ENCODE peak calls at places on chromosomes 7 and 10, in nine cellular contexts. E is esophagus squamous epithelium, S is AG09309, W is endodermal cell, A is heart right ventricle, L is stomach, F is cardiac fibroblast, D is AG04450, T is astrocyte of the spinal cord. O is an unnamed sample.

GRCh38 chr10:986881-987634 is 1.2 kb upstream of the GTPBP4 start:
- DNase-seq in E (no peak), S (peak), W (no peak), A (no peak), L (no peak), F (peak), D (peak), T (peak), O (no peak)

GRCh38 chr10:5811387-5811821 is 1.8 kb downstream of the GDI2 start:
- DNase-seq in E (no peak), S (no peak), W (no peak), A (no peak), L (no peak), F (peak), D (no peak), T (peak), O (no peak)

GRCh38 chr7:111112439-111112838 is 21.5 kb downstream of the LRRN3 start:
- DNase-seq in E (no peak), S (no peak), W (no peak), A (no peak), L (no peak), F (peak), D (no peak), T (no peak), O (no peak)

GRCh38 chr10:75233444-75234016 is 2.2 kb downstream of the COMTD1 start:
- DNase-seq in E (no peak), S (no peak), W (no peak), A (peak), L (no peak), F (no peak), D (no peak), T (no peak), O (no peak)

GRCh38 chr10:110416776-110417732 is 80.7 kb upstream of the DUSP5 start:
- DNase-seq in E (no peak), S (no peak), W (no peak), A (no peak), L (peak), F (no peak), D (no peak), T (no peak), O (no peak)

GRCh38 chr10:25682203-25682950 is 251.7 kb upstream of the MYO3A start:
- DNase-seq in E (no peak), S (no peak), W (peak), A (peak), L (no peak), F (peak), D (no peak), T (peak), O (no peak)

GRCh38 chr7:87875151-87876039 is 765 bp downstream of the SLC25A40 start:
- DNase-seq in E (no peak), S (no peak), W (no peak), A (no peak), L (no peak), F (peak), D (no peak), T (peak), O (no peak)

GRCh38 chr10:43202224-43202656 is 64.0 kb downstream of the CSGALNACT2 start:
- DNase-seq in E (no peak), S (no peak), W (peak), A (no peak), L (peak), F (no peak), D (no peak), T (no peak), O (peak)

GRCh38 chr10:126062132-126063032 is 166.0 kb downstream of the FANK1 start:
- DNase-seq in E (no peak), S (peak), W (no peak), A (peak), L (peak), F (peak), D (peak), T (peak), O (peak)

GRCh38 chr7:144818516-144818915 is 17.3 kb downstream of the TPK1 start:
- DNase-seq in E (no peak), S (no peak), W (no peak), A (no peak), L (no peak), F (peak), D (no peak), T (peak), O (no peak)

GRCh38 chr10:44922826-44923545 is 11.8 kb downstream of the TMEM72 start:
- DNase-seq in E (no peak), S (no peak), W (peak), A (no peak), L (no peak), F (no peak), D (no peak), T (no peak), O (no peak)

GRCh38 chr7:112892263-112892662 is 102.1 kb upstream of the TMEM168 start:
- DNase-seq in E (no peak), S (peak), W (no peak), A (no peak), L (no peak), F (peak), D (peak), T (peak), O (no peak)

GRCh38 chr10:114566064-114566463 is 92.0 kb downstream of the ABLIM1 start:
- DNase-seq in E (no peak), S (no peak), W (no peak), A (no peak), L (no peak), F (no peak), D (no peak), T (no peak), O (no peak)

GRCh38 chr7:91892821-91893340 is 12.4 kb upstream of the MTERF1 start:
- DNase-seq in E (no peak), S (no peak), W (peak), A (no peak), L (no peak), F (peak), D (no peak), T (peak), O (no peak)

GRCh38 chr10:10045765-10046028 is 972.0 kb upstream of the CELF2 start:
- DNase-seq in E (no peak), S (no peak), W (no peak), A (no peak), L (no peak), F (no peak), D (no peak), T (peak), O (no peak)

GRCh38 chr7:105800442-105800841 is 76.0 kb downstream of the ATXN7L1 start:
- DNase-seq in E (no peak), S (no peak), W (no peak), A (no peak), L (no peak), F (peak), D (no peak), T (peak), O (no peak)

GRCh38 chr7:99629643-99630042 is 12.9 kb downstream of the ZSCAN25 start:
- DNase-seq in E (no peak), S (no peak), W (no peak), A (no peak), L (no peak), F (no peak), D (no peak), T (no peak), O (no peak)

GRCh38 chr10:51405580-51406367 is 293.6 kb downstream of the CSTF2T start:
- DNase-seq in E (no peak), S (no peak), W (peak), A (no peak), L (no peak), F (peak), D (no peak), T (no peak), O (no peak)

GRCh38 chr10:34087095-34087418 is 728.0 kb downstream of the PARD3 start:
- DNase-seq in E (no peak), S (no peak), W (no peak), A (no peak), L (no peak), F (no peak), D (no peak), T (no peak), O (no peak)

GRCh38 chr7:100674441-100675407 is 1.2 kb downstream of the GNB2 start:
- DNase-seq in E (no peak), S (no peak), W (peak), A (no peak), L (no peak), F (no peak), D (no peak), T (peak), O (no peak)

GRCh38 chr7:37448057-37448636 is 517 bp downstream of the ELMO1 start:
- DNase-seq in E (no peak), S (no peak), W (peak), A (no peak), L (no peak), F (no peak), D (no peak), T (no peak), O (no peak)

GRCh38 chr7:36820527-36821170 is 96.4 kb upstream of the AOAH start:
- DNase-seq in E (no peak), S (peak), W (no peak), A (no peak), L (no peak), F (peak), D (no peak), T (no peak), O (no peak)

GRCh38 chr10:100637785-100638184 is 102.0 kb downstream of the HIF1AN start:
- DNase-seq in E (no peak), S (no peak), W (peak), A (no peak), L (no peak), F (no peak), D (no peak), T (no peak), O (no peak)

GRCh38 chr7:31080112-31080511 is 28.0 kb downstream of the ADCYAP1R1 start:
- DNase-seq in E (no peak), S (no peak), W (peak), A (no peak), L (no peak), F (no peak), D (no peak), T (no peak), O (no peak)

GRCh38 chr7:69603937-69604494 is 5.7 kb downstream of the AUTS2 start:
- DNase-seq in E (no peak), S (no peak), W (no peak), A (no peak), L (no peak), F (no peak), D (no peak), T (no peak), O (no peak)

GRCh38 chr7:100493476-100494264 is 9.9 kb downstream of the NYAP1 start:
- DNase-seq in E (no peak), S (no peak), W (peak), A (peak), L (peak), F (no peak), D (no peak), T (peak), O (no peak)

GRCh38 chr10:94963901-94964300 is 25.4 kb downstream of the CYP2C9 start:
- DNase-seq in E (no peak), S (no peak), W (peak), A (no peak), L (no peak), F (peak), D (no peak), T (peak), O (no peak)

DNA sequence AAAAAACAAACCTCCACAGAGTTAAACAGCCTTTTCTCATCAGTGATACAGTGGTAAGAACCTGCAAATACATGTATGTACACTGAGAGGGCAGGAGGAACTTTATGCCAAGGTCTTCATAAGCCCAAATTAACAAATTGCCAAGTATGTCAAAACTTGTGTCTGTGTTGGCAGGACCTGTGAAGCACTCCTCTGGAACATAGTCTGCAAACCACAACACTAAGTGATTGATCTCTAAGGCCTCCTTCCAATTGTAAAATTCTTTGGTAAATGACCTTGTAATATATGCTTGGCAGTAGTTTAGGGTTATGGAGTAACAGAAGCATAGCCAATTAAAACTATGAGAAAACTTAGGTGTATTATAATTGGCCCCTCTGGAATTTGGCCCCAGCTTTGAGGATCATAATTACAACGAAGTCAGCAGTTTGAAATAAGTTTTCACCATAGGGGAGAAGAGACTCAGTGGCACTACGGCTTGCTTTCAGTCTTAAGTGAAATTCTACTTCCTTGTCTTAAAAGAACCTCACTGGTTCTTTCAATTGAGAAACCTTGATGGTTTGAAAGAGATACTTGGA is 57.5 kb downstream of the CNNM2 start:
- DNase-seq in E (no peak), S (no peak), W (no peak), A (no peak), L (no peak), F (no peak), D (no peak), T (no peak), O (no peak)
- TF ChIP-seq CTCF in E (no peak), S (no peak), W (no peak), A (no peak), L (no peak), F (no peak), D (no peak), T (no peak), O (no peak)

GRCh38 chr10:104906112-104906511 is 265.0 kb downstream of the SORCS3 start:
- DNase-seq in E (no peak), S (no peak), W (no peak), A (no peak), L (no peak), F (no peak), D (no peak), T (no peak), O (no peak)
- TF ChIP-seq CTCF in E (no peak), S (no peak), W (peak), A (no peak), L (no peak), F (no peak), D (no peak), T (no peak), O (no peak)

DNA sequence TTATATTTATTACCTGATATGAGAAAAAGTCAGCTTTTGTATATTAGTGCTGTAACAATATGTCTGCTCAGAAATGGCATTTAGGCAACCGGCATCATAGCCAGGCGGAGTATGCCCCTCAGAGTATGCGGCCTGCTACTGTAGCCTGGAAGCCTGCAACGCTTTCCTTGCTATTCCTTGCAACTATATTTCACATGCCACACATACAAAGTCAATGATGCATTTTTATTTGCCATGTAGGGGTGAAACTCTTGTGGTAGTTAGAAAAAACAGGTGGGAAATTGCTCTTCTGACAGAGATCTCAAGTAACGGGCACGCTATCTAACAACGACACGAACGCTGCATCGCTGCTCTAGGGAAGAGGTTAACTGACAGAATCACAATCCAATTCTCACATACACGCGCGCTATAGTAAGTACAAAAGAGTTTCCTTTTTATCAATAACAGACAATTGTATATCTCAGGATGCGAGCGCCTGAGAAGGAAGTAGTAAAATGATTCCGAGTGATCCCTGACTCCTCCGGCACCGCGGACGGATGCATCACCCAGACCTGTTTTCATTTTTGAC is 5.9 kb downstream of the EBF3 start:
- DNase-seq in E (no peak), S (no peak), W (peak), A (no peak), L (no peak), F (peak), D (no peak), T (no peak), O (no peak)
- TF ChIP-seq CTCF in E (no peak), S (no peak), W (peak), A (peak), L (no peak), F (peak), D (peak), T (peak), O (no peak)

DNA sequence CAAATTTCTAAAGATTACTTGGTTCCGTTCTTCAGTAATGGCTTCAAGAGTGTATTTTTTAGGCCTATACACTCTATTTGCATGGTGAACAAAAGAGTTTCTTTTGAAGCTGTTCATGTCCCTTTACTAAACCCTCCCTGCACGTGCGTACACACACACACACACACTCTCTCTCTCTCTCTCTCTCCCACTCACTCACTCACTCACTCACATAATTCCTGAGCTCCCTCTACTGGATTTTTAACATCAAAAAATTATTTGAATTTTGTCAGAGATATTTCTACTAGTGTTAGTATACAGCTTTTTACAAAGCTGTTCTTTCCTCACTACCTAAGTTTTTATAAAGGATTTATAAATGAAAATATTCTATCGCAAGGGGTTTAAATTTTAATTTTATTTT is 85.9 kb downstream of the UBE3C start:
- DNase-seq in E (no peak), S (no peak), W (no peak), A (no peak), L (no peak), F (peak), D (no peak), T (peak), O (no peak)
- TF ChIP-seq CTCF in E (no peak), S (peak), W (no peak), A (no peak), L (no peak), F (no peak), D (peak), T (no peak), O (no peak)

GRCh38 chr10:32713560-32713959 is 244.5 kb downstream of the ITGB1 start:
- DNase-seq in E (no peak), S (no peak), W (peak), A (no peak), L (no peak), F (no peak), D (no peak), T (no peak), O (no peak)
- TF ChIP-seq CTCF in E (no peak), S (peak), W (peak), A (no peak), L (no peak), F (no peak), D (peak), T (peak), O (no peak)

DNA sequence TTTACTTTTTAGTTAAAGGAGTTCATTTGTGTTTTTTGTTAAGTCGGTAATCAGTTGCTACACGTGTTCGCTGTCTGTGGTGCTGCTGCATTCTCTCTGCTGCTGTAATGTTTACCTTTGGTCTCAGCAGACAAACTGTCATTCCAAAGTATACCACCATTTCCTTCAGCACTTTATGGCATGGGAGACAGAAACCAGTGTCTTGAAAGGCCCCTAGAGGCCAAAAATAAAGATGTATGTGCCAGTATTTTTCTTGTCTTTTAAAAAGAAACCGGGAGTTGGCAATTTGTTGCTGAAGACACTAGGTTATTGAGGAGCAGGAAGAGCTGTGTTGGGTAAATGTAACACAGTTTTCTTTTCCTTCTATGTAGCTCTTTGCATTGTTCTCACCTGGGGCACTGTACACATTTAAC is 24.1 kb downstream of the ZNF92 start:
- DNase-seq in E (no peak), S (no peak), W (no peak), A (no peak), L (no peak), F (no peak), D (no peak), T (peak), O (no peak)
- TF ChIP-seq CTCF in E (no peak), S (no peak), W (peak), A (no peak), L (no peak), F (no peak), D (no peak), T (peak), O (no peak)

DNA sequence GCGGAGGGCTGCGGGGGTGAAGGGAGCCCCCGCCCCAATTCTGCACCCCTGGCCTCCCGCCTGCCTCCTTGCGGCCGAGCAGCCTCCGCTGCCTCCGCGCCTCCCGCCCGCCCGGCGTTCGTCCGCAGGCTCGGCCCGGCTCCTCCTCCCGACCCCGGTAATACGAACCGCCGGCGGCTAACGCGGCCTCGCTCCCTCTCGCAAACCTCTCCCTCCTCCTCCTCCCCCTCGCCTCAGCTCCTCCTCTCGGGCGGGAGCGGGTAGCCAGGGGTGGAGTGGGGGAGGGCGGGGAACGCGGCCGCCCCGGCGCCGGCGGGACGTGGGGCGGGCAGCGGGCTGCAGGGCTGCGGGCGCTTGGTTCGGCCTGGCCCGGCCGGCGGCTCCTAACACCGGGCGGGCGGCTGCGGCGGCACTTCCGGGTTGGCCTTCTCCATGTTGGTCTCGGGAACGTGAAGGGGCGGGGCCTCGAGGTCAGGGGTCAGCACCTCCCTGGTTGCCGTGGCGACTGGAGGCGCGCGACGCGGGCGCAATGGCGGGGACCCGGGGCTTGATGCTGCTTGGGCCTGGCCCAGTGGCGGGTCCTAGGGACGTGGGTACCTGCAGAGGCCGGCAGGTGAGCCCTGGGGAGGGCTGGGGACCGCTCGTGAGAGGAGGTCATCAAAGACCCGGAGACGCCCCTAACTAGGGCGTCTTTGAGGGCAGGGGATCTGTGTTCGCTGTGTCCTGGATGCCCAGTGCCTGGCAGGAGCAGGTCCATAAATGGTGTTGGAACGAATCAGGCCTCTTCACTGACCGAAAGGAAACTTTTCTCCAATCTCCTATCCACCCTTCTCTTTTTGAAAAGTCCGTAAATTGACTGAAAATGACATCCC is at the start of gene RAB11FIP2:
- DNase-seq in E (peak), S (peak), W (peak), A (peak), L (peak), F (peak), D (peak), T (peak), O (peak)
- TF ChIP-seq CTCF in E (no peak), S (no peak), W (peak), A (peak), L (no peak), F (no peak), D (peak), T (peak), O (no peak)

GRCh38 chr10:113232928-113233511 is 283.0 kb downstream of the TCF7L2 start:
- DNase-seq in E (no peak), S (no peak), W (peak), A (no peak), L (no peak), F (no peak), D (no peak), T (no peak), O (no peak)
- TF ChIP-seq CTCF in E (no peak), S (no peak), W (no peak), A (no peak), L (no peak), F (no peak), D (no peak), T (no peak), O (no peak)

GRCh38 chr10:102113261-102113955 is 6.8 kb downstream of the LDB1 start:
- DNase-seq in E (no peak), S (no peak), W (peak), A (no peak), L (no peak), F (no peak), D (no peak), T (no peak), O (no peak)

GRCh38 chr10:102114861-102115618 is 5.1 kb downstream of the LDB1 start:
- DNase-seq in E (no peak), S (no peak), W (peak), A (peak), L (peak), F (peak), D (no peak), T (peak), O (peak)

GRCh38 chr10:102113956-102114857 is 6.0 kb downstream of the LDB1 start:
- DNase-seq in E (no peak), S (no peak), W (peak), A (peak), L (peak), F (no peak), D (no peak), T (no peak), O (no peak)

GRCh38 chr10:102111276-102111675 is 8.9 kb downstream of the LDB1 start:
- DNase-seq in E (no peak), S (no peak), W (no peak), A (no peak), L (no peak), F (no peak), D (no peak), T (no peak), O (no peak)

GRCh38 chr10:102112210-102112817 is 7.9 kb downstream of the LDB1 start:
- DNase-seq in E (no peak), S (no peak), W (peak), A (no peak), L (no peak), F (no peak), D (no peak), T (no peak), O (no peak)
- TF ChIP-seq CTCF in E (no peak), S (peak), W (peak), A (no peak), L (no peak), F (peak), D (peak), T (peak), O (no peak)